ENCODE peak calls at places on chromosomes 1 and 21, in seven cellular contexts. One of them, this sample, is unnamed.

GRCh38 chr1:86552376-86552775 is 5.5 kb downstream of the CLCA4 start:
- DNase-seq in activated T-cell treated with anti-CD3 and anti-CD28 coated beads for 48 hours: no peak
- DNase-seq in Kasumi-1: no peak
- DNase-seq in dorsolateral prefrontal cortex: no peak
- DNase-seq in stimulated activated CD8-positive, alpha-beta memory T cell treated with anti-CD3 and anti-CD28 coated beads, Interleukin-4, amount 100 ng/mL, for 4 hours: no peak
- DNase-seq in posterior cingulate gyrus: no peak
- DNase-seq in LNCaP clone FGC: no peak
- DNase-seq in this sample: no peak

GRCh38 chr1:44659566-44659965 is 14.7 kb downstream of the TMEM53 start:
- DNase-seq in activated T-cell treated with anti-CD3 and anti-CD28 coated beads for 48 hours: no peak
- DNase-seq in Kasumi-1: no peak
- DNase-seq in dorsolateral prefrontal cortex: no peak
- DNase-seq in stimulated activated CD8-positive, alpha-beta memory T cell treated with anti-CD3 and anti-CD28 coated beads, Interleukin-4, amount 100 ng/mL, for 4 hours: no peak
- DNase-seq in posterior cingulate gyrus: no peak
- DNase-seq in LNCaP clone FGC: no peak
- DNase-seq in this sample: no peak

GRCh38 chr1:28412731-28413130 is 43.2 kb downstream of the PHACTR4 start:
- DNase-seq in activated T-cell treated with anti-CD3 and anti-CD28 coated beads for 48 hours: no peak
- DNase-seq in Kasumi-1: no peak
- DNase-seq in dorsolateral prefrontal cortex: no peak
- DNase-seq in stimulated activated CD8-positive, alpha-beta memory T cell treated with anti-CD3 and anti-CD28 coated beads, Interleukin-4, amount 100 ng/mL, for 4 hours: no peak
- DNase-seq in posterior cingulate gyrus: no peak
- DNase-seq in LNCaP clone FGC: no peak
- DNase-seq in this sample: no peak

GRCh38 chr1:204369006-204369726 is 9.4 kb upstream of the PLEKHA6 start:
- DNase-seq in activated T-cell treated with anti-CD3 and anti-CD28 coated beads for 48 hours: no peak
- DNase-seq in Kasumi-1: peak; percentile 24
- DNase-seq in dorsolateral prefrontal cortex: peak; percentile 74
- DNase-seq in stimulated activated CD8-positive, alpha-beta memory T cell treated with anti-CD3 and anti-CD28 coated beads, Interleukin-4, amount 100 ng/mL, for 4 hours: no peak
- DNase-seq in posterior cingulate gyrus: no peak
- DNase-seq in LNCaP clone FGC: no peak
- DNase-seq in this sample: peak; percentile 71

GRCh38 chr1:180501865-180502360 is 464 bp downstream of the ACBD6 start:
- DNase-seq in activated T-cell treated with anti-CD3 and anti-CD28 coated beads for 48 hours: no peak
- DNase-seq in Kasumi-1: peak; percentile 80
- DNase-seq in dorsolateral prefrontal cortex: no peak
- DNase-seq in stimulated activated CD8-positive, alpha-beta memory T cell treated with anti-CD3 and anti-CD28 coated beads, Interleukin-4, amount 100 ng/mL, for 4 hours: no peak
- DNase-seq in posterior cingulate gyrus: no peak
- DNase-seq in LNCaP clone FGC: peak; percentile 52
- DNase-seq in this sample: no peak

GRCh38 chr1:71980543-71980942 is 301.8 kb downstream of the NEGR1 start:
- DNase-seq in activated T-cell treated with anti-CD3 and anti-CD28 coated beads for 48 hours: no peak
- DNase-seq in Kasumi-1: no peak
- DNase-seq in dorsolateral prefrontal cortex: no peak
- DNase-seq in stimulated activated CD8-positive, alpha-beta memory T cell treated with anti-CD3 and anti-CD28 coated beads, Interleukin-4, amount 100 ng/mL, for 4 hours: no peak
- DNase-seq in posterior cingulate gyrus: no peak
- DNase-seq in LNCaP clone FGC: no peak
- DNase-seq in this sample: no peak

GRCh38 chr1:8529901-8530300 is 212.0 kb downstream of the SLC45A1 start:
- DNase-seq in activated T-cell treated with anti-CD3 and anti-CD28 coated beads for 48 hours: no peak
- DNase-seq in Kasumi-1: no peak
- DNase-seq in dorsolateral prefrontal cortex: no peak
- DNase-seq in stimulated activated CD8-positive, alpha-beta memory T cell treated with anti-CD3 and anti-CD28 coated beads, Interleukin-4, amount 100 ng/mL, for 4 hours: no peak
- DNase-seq in posterior cingulate gyrus: no peak
- DNase-seq in LNCaP clone FGC: no peak
- DNase-seq in this sample: no peak

GRCh38 chr1:51297401-51298321 is 32.7 kb downstream of the TTC39A start:
- DNase-seq in activated T-cell treated with anti-CD3 and anti-CD28 coated beads for 48 hours: no peak
- DNase-seq in Kasumi-1: no peak
- DNase-seq in dorsolateral prefrontal cortex: no peak
- DNase-seq in stimulated activated CD8-positive, alpha-beta memory T cell treated with anti-CD3 and anti-CD28 coated beads, Interleukin-4, amount 100 ng/mL, for 4 hours: no peak
- DNase-seq in posterior cingulate gyrus: no peak
- DNase-seq in LNCaP clone FGC: no peak
- DNase-seq in this sample: no peak

GRCh38 chr1:26016258-26016943 is 5.2 kb upstream of the EXTL1 start:
- DNase-seq in activated T-cell treated with anti-CD3 and anti-CD28 coated beads for 48 hours: no peak
- DNase-seq in Kasumi-1: peak; percentile 79
- DNase-seq in dorsolateral prefrontal cortex: peak; percentile 74
- DNase-seq in stimulated activated CD8-positive, alpha-beta memory T cell treated with anti-CD3 and anti-CD28 coated beads, Interleukin-4, amount 100 ng/mL, for 4 hours: no peak
- DNase-seq in posterior cingulate gyrus: no peak
- DNase-seq in LNCaP clone FGC: no peak
- DNase-seq in this sample: no peak

GRCh38 chr1:181354865-181355264 is 128.5 kb upstream of the CACNA1E start:
- DNase-seq in activated T-cell treated with anti-CD3 and anti-CD28 coated beads for 48 hours: no peak
- DNase-seq in Kasumi-1: no peak
- DNase-seq in dorsolateral prefrontal cortex: no peak
- DNase-seq in stimulated activated CD8-positive, alpha-beta memory T cell treated with anti-CD3 and anti-CD28 coated beads, Interleukin-4, amount 100 ng/mL, for 4 hours: no peak
- DNase-seq in posterior cingulate gyrus: no peak
- DNase-seq in LNCaP clone FGC: no peak
- DNase-seq in this sample: no peak

GRCh38 chr1:172382949-172383348 is 37.5 kb upstream of the C1orf105 start:
- DNase-seq in activated T-cell treated with anti-CD3 and anti-CD28 coated beads for 48 hours: no peak
- DNase-seq in Kasumi-1: no peak
- DNase-seq in dorsolateral prefrontal cortex: no peak
- DNase-seq in stimulated activated CD8-positive, alpha-beta memory T cell treated with anti-CD3 and anti-CD28 coated beads, Interleukin-4, amount 100 ng/mL, for 4 hours: no peak
- DNase-seq in posterior cingulate gyrus: no peak
- DNase-seq in LNCaP clone FGC: no peak
- DNase-seq in this sample: no peak

GRCh38 chr1:190908691-190909090 is 431.0 kb upstream of the BRINP3 start:
- DNase-seq in activated T-cell treated with anti-CD3 and anti-CD28 coated beads for 48 hours: no peak
- DNase-seq in Kasumi-1: no peak
- DNase-seq in dorsolateral prefrontal cortex: no peak
- DNase-seq in stimulated activated CD8-positive, alpha-beta memory T cell treated with anti-CD3 and anti-CD28 coated beads, Interleukin-4, amount 100 ng/mL, for 4 hours: no peak
- DNase-seq in posterior cingulate gyrus: no peak
- DNase-seq in LNCaP clone FGC: no peak
- DNase-seq in this sample: no peak

GRCh38 chr1:117036018-117036421 is 24.1 kb upstream of the TTF2 start:
- DNase-seq in activated T-cell treated with anti-CD3 and anti-CD28 coated beads for 48 hours: no peak
- DNase-seq in Kasumi-1: no peak
- DNase-seq in dorsolateral prefrontal cortex: no peak
- DNase-seq in stimulated activated CD8-positive, alpha-beta memory T cell treated with anti-CD3 and anti-CD28 coated beads, Interleukin-4, amount 100 ng/mL, for 4 hours: no peak
- DNase-seq in posterior cingulate gyrus: no peak
- DNase-seq in LNCaP clone FGC: no peak
- DNase-seq in this sample: no peak

GRCh38 chr1:183417691-183418491 is at the start of gene NMNAT2:
- DNase-seq in activated T-cell treated with anti-CD3 and anti-CD28 coated beads for 48 hours: no peak
- DNase-seq in Kasumi-1: no peak
- DNase-seq in dorsolateral prefrontal cortex: peak; percentile 84
- DNase-seq in stimulated activated CD8-positive, alpha-beta memory T cell treated with anti-CD3 and anti-CD28 coated beads, Interleukin-4, amount 100 ng/mL, for 4 hours: no peak
- DNase-seq in posterior cingulate gyrus: peak; percentile 95
- DNase-seq in LNCaP clone FGC: no peak
- DNase-seq in this sample: peak; percentile 58

GRCh38 chr1:244437108-244437507 is 14.6 kb downstream of the ADSS2 start:
- DNase-seq in activated T-cell treated with anti-CD3 and anti-CD28 coated beads for 48 hours: no peak
- DNase-seq in Kasumi-1: no peak
- DNase-seq in dorsolateral prefrontal cortex: no peak
- DNase-seq in stimulated activated CD8-positive, alpha-beta memory T cell treated with anti-CD3 and anti-CD28 coated beads, Interleukin-4, amount 100 ng/mL, for 4 hours: no peak
- DNase-seq in posterior cingulate gyrus: no peak
- DNase-seq in LNCaP clone FGC: no peak
- DNase-seq in this sample: no peak

GRCh38 chr1:212635141-212635601 is 26.6 kb downstream of the ATF3 start:
- DNase-seq in activated T-cell treated with anti-CD3 and anti-CD28 coated beads for 48 hours: no peak
- DNase-seq in Kasumi-1: no peak
- DNase-seq in dorsolateral prefrontal cortex: no peak
- DNase-seq in stimulated activated CD8-positive, alpha-beta memory T cell treated with anti-CD3 and anti-CD28 coated beads, Interleukin-4, amount 100 ng/mL, for 4 hours: no peak
- DNase-seq in posterior cingulate gyrus: no peak
- DNase-seq in LNCaP clone FGC: no peak
- DNase-seq in this sample: no peak

GRCh38 chr1:108671142-108671541 is 10.2 kb upstream of the HENMT1 start:
- DNase-seq in activated T-cell treated with anti-CD3 and anti-CD28 coated beads for 48 hours: no peak
- DNase-seq in Kasumi-1: peak; percentile 42
- DNase-seq in dorsolateral prefrontal cortex: no peak
- DNase-seq in stimulated activated CD8-positive, alpha-beta memory T cell treated with anti-CD3 and anti-CD28 coated beads, Interleukin-4, amount 100 ng/mL, for 4 hours: no peak
- DNase-seq in posterior cingulate gyrus: no peak
- DNase-seq in LNCaP clone FGC: no peak
- DNase-seq in this sample: no peak

GRCh38 chr1:64001038-64001437 is 202.4 kb upstream of the UBE2U start:
- DNase-seq in activated T-cell treated with anti-CD3 and anti-CD28 coated beads for 48 hours: no peak
- DNase-seq in Kasumi-1: no peak
- DNase-seq in dorsolateral prefrontal cortex: no peak
- DNase-seq in stimulated activated CD8-positive, alpha-beta memory T cell treated with anti-CD3 and anti-CD28 coated beads, Interleukin-4, amount 100 ng/mL, for 4 hours: no peak
- DNase-seq in posterior cingulate gyrus: no peak
- DNase-seq in LNCaP clone FGC: no peak
- DNase-seq in this sample: no peak

GRCh38 chr1:6414443-6414844 is 5.3 kb downstream of the HES2 start:
- DNase-seq in activated T-cell treated with anti-CD3 and anti-CD28 coated beads for 48 hours: peak; percentile 48
- DNase-seq in Kasumi-1: peak; percentile 53
- DNase-seq in dorsolateral prefrontal cortex: no peak
- DNase-seq in stimulated activated CD8-positive, alpha-beta memory T cell treated with anti-CD3 and anti-CD28 coated beads, Interleukin-4, amount 100 ng/mL, for 4 hours: no peak
- DNase-seq in posterior cingulate gyrus: no peak
- DNase-seq in LNCaP clone FGC: no peak
- DNase-seq in this sample: no peak

GRCh38 chr1:221148580-221148979 is 269.3 kb downstream of the HLX start:
- DNase-seq in activated T-cell treated with anti-CD3 and anti-CD28 coated beads for 48 hours: no peak
- DNase-seq in Kasumi-1: no peak
- DNase-seq in dorsolateral prefrontal cortex: no peak
- DNase-seq in stimulated activated CD8-positive, alpha-beta memory T cell treated with anti-CD3 and anti-CD28 coated beads, Interleukin-4, amount 100 ng/mL, for 4 hours: no peak
- DNase-seq in posterior cingulate gyrus: no peak
- DNase-seq in LNCaP clone FGC: no peak
- DNase-seq in this sample: no peak

GRCh38 chr1:119987112-119987511 is 82.3 kb downstream of the NOTCH2 start:
- DNase-seq in activated T-cell treated with anti-CD3 and anti-CD28 coated beads for 48 hours: no peak
- DNase-seq in Kasumi-1: no peak
- DNase-seq in dorsolateral prefrontal cortex: no peak
- DNase-seq in stimulated activated CD8-positive, alpha-beta memory T cell treated with anti-CD3 and anti-CD28 coated beads, Interleukin-4, amount 100 ng/mL, for 4 hours: no peak
- DNase-seq in posterior cingulate gyrus: no peak
- DNase-seq in LNCaP clone FGC: no peak
- DNase-seq in this sample: no peak

GRCh38 chr21:39033878-39034589 is 149.2 kb downstream of the PSMG1 start:
- DNase-seq in activated T-cell treated with anti-CD3 and anti-CD28 coated beads for 48 hours: no peak
- DNase-seq in Kasumi-1: no peak
- DNase-seq in dorsolateral prefrontal cortex: no peak
- DNase-seq in stimulated activated CD8-positive, alpha-beta memory T cell treated with anti-CD3 and anti-CD28 coated beads, Interleukin-4, amount 100 ng/mL, for 4 hours: no peak
- DNase-seq in posterior cingulate gyrus: no peak
- DNase-seq in LNCaP clone FGC: peak; percentile 4
- DNase-seq in this sample: no peak

GRCh38 chr21:40043423-40043822 is 176.2 kb downstream of the PCP4 start:
- DNase-seq in activated T-cell treated with anti-CD3 and anti-CD28 coated beads for 48 hours: no peak
- DNase-seq in Kasumi-1: no peak
- DNase-seq in dorsolateral prefrontal cortex: no peak
- DNase-seq in stimulated activated CD8-positive, alpha-beta memory T cell treated with anti-CD3 and anti-CD28 coated beads, Interleukin-4, amount 100 ng/mL, for 4 hours: no peak
- DNase-seq in posterior cingulate gyrus: no peak
- DNase-seq in LNCaP clone FGC: peak; percentile 18
- DNase-seq in this sample: no peak

GRCh38 chr1:207844374-207844773 is 66.6 kb downstream of the CD34 start:
- DNase-seq in activated T-cell treated with anti-CD3 and anti-CD28 coated beads for 48 hours: no peak
- DNase-seq in Kasumi-1: peak; percentile 84
- DNase-seq in dorsolateral prefrontal cortex: no peak
- DNase-seq in stimulated activated CD8-positive, alpha-beta memory T cell treated with anti-CD3 and anti-CD28 coated beads, Interleukin-4, amount 100 ng/mL, for 4 hours: no peak
- DNase-seq in posterior cingulate gyrus: no peak
- DNase-seq in LNCaP clone FGC: no peak
- DNase-seq in this sample: no peak

GRCh38 chr1:112264553-112264952 is 131.5 kb upstream of the CTTNBP2NL start:
- DNase-seq in activated T-cell treated with anti-CD3 and anti-CD28 coated beads for 48 hours: no peak
- DNase-seq in Kasumi-1: no peak
- DNase-seq in dorsolateral prefrontal cortex: no peak
- DNase-seq in stimulated activated CD8-positive, alpha-beta memory T cell treated with anti-CD3 and anti-CD28 coated beads, Interleukin-4, amount 100 ng/mL, for 4 hours: no peak
- DNase-seq in posterior cingulate gyrus: no peak
- DNase-seq in LNCaP clone FGC: peak; percentile 41
- DNase-seq in this sample: no peak

GRCh38 chr1:194297100-194297499 is 1110.7 kb upstream of the B3GALT2 start:
- DNase-seq in activated T-cell treated with anti-CD3 and anti-CD28 coated beads for 48 hours: no peak
- DNase-seq in Kasumi-1: no peak
- DNase-seq in dorsolateral prefrontal cortex: no peak
- DNase-seq in stimulated activated CD8-positive, alpha-beta memory T cell treated with anti-CD3 and anti-CD28 coated beads, Interleukin-4, amount 100 ng/mL, for 4 hours: no peak
- DNase-seq in posterior cingulate gyrus: no peak
- DNase-seq in LNCaP clone FGC: no peak
- DNase-seq in this sample: no peak